ENCODE peak calls at places on chromosomes 16 and 17, in four cellular contexts. R, N, V and Z are unnamed samples.

GRCh38 chr17:78783711-78784396 is 1.8 kb upstream of the CYTH1 start:
- DNase-seq in R (no peak), N (no peak), V (no peak), Z (no peak)

GRCh38 chr17:63185420-63185819 is 219.4 kb downstream of the TANC2 start:
- DNase-seq in N (no peak), V (no peak), R (no peak), Z (peak)

GRCh38 chr16:67372664-67373063 is 20.6 kb downstream of the TPPP3 start:
- DNase-seq in V (no peak), R (no peak), N (no peak), Z (peak)

GRCh38 chr17:57051886-57052342 is 33.1 kb upstream of the AKAP1 start:
- DNase-seq in N (no peak), V (no peak), R (no peak), Z (no peak)

GRCh38 chr17:49506282-49506681 is 11.2 kb downstream of the NGFR start:
- DNase-seq in N (no peak), V (no peak), R (no peak), Z (no peak)

GRCh38 chr17:2084129-2084765 is 29.3 kb downstream of the HIC1 start:
- DNase-seq in R (no peak), V (no peak), N (no peak), Z (peak)

GRCh38 chr17:50113624-50114320 is 16.2 kb downstream of the SAMD14 start:
- DNase-seq in N (no peak), R (no peak), V (no peak), Z (no peak)

GRCh38 chr17:56064506-56064905 is 88.8 kb upstream of the ANKFN1 start:
- DNase-seq in N (no peak), V (no peak), R (no peak), Z (no peak)

GRCh38 chr17:17537311-17538099 is 41.3 kb upstream of the RASD1 start:
- DNase-seq in N (no peak), R (no peak), V (no peak), Z (no peak)

GRCh38 chr16:80463776-80464175 is 77.0 kb upstream of the DYNLRB2 start:
- DNase-seq in N (no peak), R (no peak), V (no peak), Z (no peak)

GRCh38 chr17:73292031-73292531 is 19.7 kb downstream of the CDC42EP4 start:
- DNase-seq in N (no peak), V (no peak), R (no peak), Z (peak)

GRCh38 chr16:78770353-78771091 is 671.1 kb downstream of the WWOX start:
- DNase-seq in N (no peak), V (no peak), R (no peak), Z (no peak)

GRCh38 chr17:58541249-58541648 is 26.8 kb upstream of the MTMR4 start:
- DNase-seq in R (no peak), V (no peak), N (no peak), Z (no peak)

GRCh38 chr17:42050360-42051012 is at the start of gene C17orf113:
- DNase-seq in V (no peak), R (no peak), N (no peak), Z (no peak)

GRCh38 chr17:33370384-33370783 is 77.3 kb upstream of the ASIC2 start:
- DNase-seq in V (no peak), R (no peak), N (no peak), Z (no peak)

GRCh38 chr16:54269461-54269860 is 17.1 kb downstream of the IRX3 start:
- DNase-seq in N (no peak), R (no peak), V (no peak), Z (no peak)

GRCh38 chr16:31253642-31254045 is 6.1 kb upstream of the ITGAM start:
- DNase-seq in V (no peak), N (no peak), R (no peak), Z (no peak)

GRCh38 chr17:43314582-43314981 is 80.8 kb upstream of the RNU2-1 start:
- DNase-seq in V (no peak), R (no peak), N (no peak), Z (no peak)

GRCh38 chr17:38981640-38982039 is 14.4 kb upstream of the FBXO47 start:
- DNase-seq in N (no peak), V (no peak), R (no peak), Z (no peak)

GRCh38 chr17:49031965-49032928 is 35.1 kb downstream of the IGF2BP1 start:
- DNase-seq in V (peak), R (peak), N (peak), Z (peak)

GRCh38 chr17:39800540-39800939 is 62.8 kb downstream of the GRB7 start:
- DNase-seq in R (no peak), V (no peak), N (no peak), Z (no peak)

GRCh38 chr17:45740553-45741330 is 43.4 kb upstream of the CRHR1 start:
- DNase-seq in R (no peak), V (no peak), N (no peak), Z (no peak)

GRCh38 chr17:64213995-64214507 is 49.0 kb downstream of the TEX2 start:
- DNase-seq in N (no peak), V (no peak), R (no peak), Z (no peak)

GRCh38 chr17:40348562-40349476 is 15.7 kb downstream of the GJD3 start:
- DNase-seq in N (no peak), R (no peak), V (no peak), Z (peak)

GRCh38 chr16:52353249-52353648 is 193.7 kb downstream of the TOX3 start:
- DNase-seq in R (no peak), V (no peak), N (no peak), Z (no peak)

GRCh38 chr17:7929158-7930029 is at the start of gene KCNAB3:
- DNase-seq in V (peak), R (no peak), N (peak), Z (peak)

GRCh38 chr16:83807710-83808572 is at the start of gene HSBP1:
- DNase-seq in R (peak), V (peak), N (peak), Z (peak)